ENCODE peak calls at places on chromosomes 11 and 22, in seven cellular contexts. T is NCI-H446; O is NCI-H1092 treated with DMSO at 0.1 percent for 48 hours; B is stimulated activated CD8-positive, alpha-beta memory T cell treated with anti-CD3 and anti-CD28 coated beads, Interleukin-7, amount 100 ng/mL, for 1 hour; H is GM12865; C is A549; A is pulmonary artery endothelial cell. P is an unnamed sample.

GRCh38 chr22:35605787-35606492 is 11.2 kb downstream of the MB start:
- DNase-seq in B (no peak), H (no peak), C (no peak), T (no peak), A (no peak), O (no peak), P (no peak)

GRCh38 chr22:17418890-17419324 is 49.6 kb downstream of the CECR2 start:
- DNase-seq in A (no peak), C (no peak), H (no peak), O (no peak), B (no peak), T (no peak), P (no peak)

GRCh38 chr11:63870351-63871197 is 31.7 kb downstream of the MARK2 start:
- DNase-seq in T (no peak), C (no peak), O (no peak), A (no peak), H (peak; percentile 59), B (no peak), P (no peak)

GRCh38 chr11:105611837-105612480 is 2.1 kb downstream of the GRIA4 start:
- DNase-seq in H (no peak), T (peak; percentile 25), A (no peak), O (no peak), B (no peak), C (no peak), P (no peak)

GRCh38 chr22:19239464-19239863 is 52.1 kb downstream of the CLTCL1 start:
- DNase-seq in T (no peak), A (no peak), O (no peak), C (no peak), B (no peak), H (no peak), P (no peak)

GRCh38 chr11:115964091-115964490 is 459.9 kb upstream of the CADM1 start:
- DNase-seq in T (no peak), C (no peak), O (no peak), H (no peak), B (no peak), A (no peak), P (no peak)

GRCh38 chr22:19036523-19037273 is 85.5 kb downstream of the DGCR2 start:
- DNase-seq in B (no peak), C (no peak), A (no peak), H (no peak), O (no peak), T (no peak), P (no peak)

GRCh38 chr11:100942016-100942415 is 187.6 kb downstream of the PGR start:
- DNase-seq in B (no peak), A (no peak), H (no peak), T (peak; percentile 70), C (no peak), O (peak; percentile 28), P (no peak)

GRCh38 chr11:10350341-10350740 is 45.5 kb downstream of the ADM start:
- DNase-seq in O (no peak), T (no peak), B (no peak), A (no peak), H (no peak), C (no peak), P (no peak)

GRCh38 chr11:8699903-8700302 is 17.3 kb downstream of the RPL27A start:
- DNase-seq in C (no peak), O (no peak), A (no peak), B (no peak), H (no peak), T (no peak), P (no peak)

GRCh38 chr11:101334581-101334980 is 205.0 kb upstream of the PGR start:
- DNase-seq in O (no peak), C (no peak), T (no peak), H (no peak), A (no peak), B (no peak), P (no peak)

GRCh38 chr11:45736424-45736823 is 68.5 kb upstream of the SLC35C1 start:
- DNase-seq in H (no peak), T (peak; percentile 4), A (no peak), O (no peak), C (no peak), B (no peak), P (peak; percentile 13)

GRCh38 chr11:126405374-126405773 is 49.9 kb downstream of the ST3GAL4 start:
- DNase-seq in A (no peak), B (no peak), T (no peak), H (no peak), C (no peak), O (no peak), P (peak; percentile 47)

GRCh38 chr11:96054870-96055705 is 131.2 kb upstream of the MTMR2 start:
- DNase-seq in T (peak; percentile 56), O (peak; percentile 37), C (peak; percentile 7), A (no peak), B (no peak), H (peak; percentile 27), P (peak; percentile 19)

GRCh38 chr22:27775698-27776409 is 25.7 kb downstream of the MN1 start:
- DNase-seq in A (no peak), H (no peak), C (no peak), O (no peak), B (no peak), T (no peak), P (no peak)

GRCh38 chr11:85756401-85757200 is 54.3 kb downstream of the SYTL2 start:
- DNase-seq in C (no peak), T (no peak), H (no peak), O (no peak), A (no peak), B (peak; percentile 24), P (no peak)

GRCh38 chr11:87445002-87445401 is 407.3 kb downstream of the TMEM135 start:
- DNase-seq in C (no peak), H (no peak), T (no peak), O (no peak), B (no peak), A (no peak), P (no peak)

GRCh38 chr11:100008440-100008839 is 678.6 kb upstream of the ARHGAP42 start:
- DNase-seq in O (no peak), B (no peak), A (no peak), T (no peak), H (no peak), C (no peak), P (no peak)

GRCh38 chr22:21726650-21727049 is 8.9 kb downstream of the YPEL1 start:
- DNase-seq in T (no peak), A (no peak), C (peak; percentile 20), O (no peak), B (no peak), H (peak; percentile 69), P (peak; percentile 27)

GRCh38 chr22:17109976-17110375 is 11.2 kb downstream of the TMEM121B start:
- DNase-seq in O (no peak), T (no peak), C (no peak), B (no peak), A (no peak), H (no peak), P (no peak)

GRCh38 chr11:122784325-122785155 is 53.8 kb upstream of the CRTAM start:
- DNase-seq in A (peak; percentile 55), C (no peak), B (no peak), H (no peak), O (no peak), T (no peak), P (no peak)

GRCh38 chr11:1082728-1083620 is 8.3 kb downstream of the MUC2 start:
- DNase-seq in C (no peak), O (no peak), A (no peak), B (no peak), T (no peak), H (no peak), P (no peak)

GRCh38 chr11:2625183-2625582 is 74.6 kb downstream of the KCNQ1OT1 start:
- DNase-seq in C (no peak), H (no peak), T (no peak), B (no peak), A (no peak), O (no peak), P (no peak)

GRCh38 chr11:69962152-69962551 is 116.0 kb upstream of the ANO1 start:
- DNase-seq in C (peak; percentile 59), H (no peak), A (no peak), O (no peak), B (no peak), T (no peak), P (no peak)

GRCh38 chr22:30196141-30196866 is 50.3 kb downstream of the LIF start:
- DNase-seq in T (no peak), A (peak; percentile 87), O (peak; percentile 86), B (peak; percentile 26), H (peak; percentile 55), C (peak; percentile 83), P (peak; percentile 96)

GRCh38 chr22:25067851-25068421 is 115.4 kb downstream of the KIAA1671 start:
- DNase-seq in O (no peak), B (peak; percentile 54), T (no peak), H (no peak), C (no peak), A (no peak), P (peak; percentile 22)

GRCh38 chr22:17339095-17339693 is 30.1 kb upstream of the CECR2 start:
- DNase-seq in T (no peak), H (no peak), A (no peak), O (no peak), C (no peak), B (no peak), P (no peak)

GRCh38 chr22:35397095-35397904 is 2.6 kb upstream of the MCM5 start:
- DNase-seq in C (no peak), H (no peak), T (no peak), A (no peak), B (no peak), O (no peak), P (no peak)

GRCh38 chr22:40708177-40708576 is 28.9 kb downstream of the MCHR1 start:
- DNase-seq in O (no peak), H (no peak), A (no peak), T (no peak), B (no peak), C (no peak), P (no peak)

GRCh38 chr11:46436113-46436512 is 44.5 kb upstream of the CHRM4 start:
- DNase-seq in C (no peak), O (peak; percentile 77), B (no peak), T (no peak), A (no peak), H (no peak), P (no peak)

P was measured in NCI-H510A treated with DMSO at 0.1 percent for 48 hours.